ENCODE peak calls at places on chromosome 15, in five cellular contexts. Y, R, P, B and U are unnamed samples.

GRCh38 chr15:43749690-43750345 is 3.6 kb downstream of the PDIA3 start:
- DNase-seq in R (no peak), Y (no peak), B (no peak), P (peak), U (no peak)

GRCh38 chr15:63357061-63357460 is 24.6 kb downstream of the CA12 start:
- DNase-seq in P (no peak), B (no peak), R (no peak), Y (no peak), U (no peak)

GRCh38 chr15:34847598-34847997 is 52.2 kb upstream of the ACTC1 start:
- DNase-seq in Y (no peak), B (no peak), R (no peak), P (no peak), U (peak)

GRCh38 chr15:42144841-42145375 is 11.5 kb downstream of the PLA2G4F start:
- DNase-seq in R (no peak), Y (no peak), P (no peak), B (no peak), U (no peak)

GRCh38 chr15:96474274-96474673 is 143.8 kb downstream of the NR2F2 start:
- DNase-seq in R (peak), Y (no peak), P (no peak), B (no peak), U (no peak)

GRCh38 chr15:25242957-25243799 is 195.6 kb downstream of the UBE3A start:
- DNase-seq in B (no peak), P (no peak), Y (no peak), R (no peak), U (no peak)

GRCh38 chr15:63593705-63594671 is 3.2 kb upstream of the FBXL22 start:
- DNase-seq in P (no peak), B (no peak), R (no peak), Y (no peak), U (no peak)

GRCh38 chr15:100686725-100687488 is 84.5 kb downstream of the ASB7 start:
- DNase-seq in P (no peak), Y (no peak), R (no peak), B (no peak), U (no peak)

GRCh38 chr15:68431792-68432401 is at the start of gene ITGA11:
- DNase-seq in B (no peak), Y (peak), R (peak), P (no peak), U (peak)

GRCh38 chr15:43511012-43511885 is 6.2 kb upstream of the MAP1A start:
- DNase-seq in B (peak), R (peak), Y (peak), P (no peak), U (peak)

GRCh38 chr15:50697109-50697797 is 10.7 kb upstream of the TRPM7 start:
- DNase-seq in R (no peak), B (no peak), Y (no peak), P (no peak), U (no peak)

GRCh38 chr15:95286911-95287769 is 1043.4 kb upstream of the NR2F2 start:
- DNase-seq in B (no peak), P (peak), Y (peak), R (no peak), U (peak)

GRCh38 chr15:60442763-60443162 is 36.2 kb downstream of the ICE2 start:
- DNase-seq in P (no peak), B (no peak), Y (no peak), R (no peak), U (no peak)

GRCh38 chr15:40405501-40406381 is at the start of gene IVD:
- DNase-seq in P (peak), Y (peak), R (peak), B (no peak), U (peak)

GRCh38 chr15:36903922-36904479 is 196.3 kb downstream of the MEIS2 start:
- DNase-seq in B (no peak), R (no peak), P (no peak), Y (no peak), U (no peak)

GRCh38 chr15:22930782-22931484 is 49.2 kb downstream of the CYFIP1 start:
- DNase-seq in R (no peak), Y (no peak), B (no peak), P (no peak), U (no peak)

GRCh38 chr15:68782589-68783161 is 38.0 kb downstream of the ANP32A start:
- DNase-seq in R (no peak), B (no peak), Y (no peak), P (no peak), U (no peak)

GRCh38 chr15:55515991-55516776 is 8.2 kb upstream of the DNAAF4 start:
- DNase-seq in Y (no peak), B (no peak), P (no peak), R (no peak), U (no peak)

GRCh38 chr15:39199076-39199475 is 381.8 kb upstream of the THBS1 start:
- DNase-seq in P (no peak), Y (no peak), B (no peak), R (peak), U (no peak)

GRCh38 chr15:96355561-96356129 is 25.1 kb downstream of the NR2F2 start:
- DNase-seq in B (no peak), R (no peak), P (no peak), Y (no peak), U (no peak)

GRCh38 chr15:100033140-100033857 is 300.1 kb upstream of the LYSMD4 start:
- DNase-seq in Y (no peak), R (no peak), P (no peak), B (no peak), U (no peak)

GRCh38 chr15:101781927-101782326 is 21.4 kb upstream of the OR4F6 start:
- DNase-seq in P (no peak), B (peak), Y (no peak), R (no peak), U (no peak)

GRCh38 chr15:66390670-66391069 is 4.0 kb downstream of the MAP2K1 start:
- DNase-seq in B (peak), R (no peak), P (peak), Y (no peak), U (peak)

GRCh38 chr15:72521682-72522081 is 47.6 kb downstream of the ARIH1 start:
- DNase-seq in P (no peak), B (no peak), R (no peak), Y (no peak), U (no peak)

GRCh38 chr15:60809375-60809774 is 330.4 kb upstream of the ICE2 start:
- DNase-seq in P (no peak), R (no peak), Y (no peak), B (no peak), U (no peak)

GRCh38 chr15:59751552-59752413 is 62.7 kb upstream of the BNIP2 start:
- DNase-seq in Y (no peak), R (no peak), P (no peak), B (no peak), U (no peak)

GRCh38 chr15:99503411-99503810 is 62.4 kb upstream of the MEF2A start:
- DNase-seq in P (no peak), Y (no peak), R (no peak), B (no peak), U (no peak)

GRCh38 chr15:33218071-33218491 is 23.6 kb upstream of the FMN1 start:
- DNase-seq in R (no peak), Y (no peak), B (no peak), P (no peak), U (no peak)

GRCh38 chr15:78057803-78058202 is 19.7 kb downstream of the TBC1D2B start:
- DNase-seq in B (no peak), Y (no peak), P (no peak), R (peak), U (no peak)

GRCh38 chr15:69802432-69802831 is 295.3 kb downstream of the TLE3 start:
- DNase-seq in B (no peak), R (no peak), P (no peak), Y (no peak), U (no peak)

GRCh38 chr15:69805248-69805953 is 292.3 kb downstream of the TLE3 start:
- DNase-seq in B (no peak), P (no peak), R (no peak), Y (no peak), U (peak)

GRCh38 chr15:69806287-69806915 is 291.3 kb downstream of the TLE3 start:
- DNase-seq in Y (no peak), R (no peak), B (no peak), P (no peak), U (no peak)

GRCh38 chr15:69807752-69808151 is 290.0 kb downstream of the TLE3 start:
- DNase-seq in P (no peak), Y (no peak), R (no peak), B (no peak), U (peak)

GRCh38 chr15:69804786-69805185 is 292.9 kb downstream of the TLE3 start:
- DNase-seq in R (no peak), B (no peak), P (no peak), Y (no peak), U (peak)
- TF ChIP-seq POLR2AphosphoS5 in R (no peak), B (no peak), P (no peak), Y (no peak), U (no peak)

DNA sequence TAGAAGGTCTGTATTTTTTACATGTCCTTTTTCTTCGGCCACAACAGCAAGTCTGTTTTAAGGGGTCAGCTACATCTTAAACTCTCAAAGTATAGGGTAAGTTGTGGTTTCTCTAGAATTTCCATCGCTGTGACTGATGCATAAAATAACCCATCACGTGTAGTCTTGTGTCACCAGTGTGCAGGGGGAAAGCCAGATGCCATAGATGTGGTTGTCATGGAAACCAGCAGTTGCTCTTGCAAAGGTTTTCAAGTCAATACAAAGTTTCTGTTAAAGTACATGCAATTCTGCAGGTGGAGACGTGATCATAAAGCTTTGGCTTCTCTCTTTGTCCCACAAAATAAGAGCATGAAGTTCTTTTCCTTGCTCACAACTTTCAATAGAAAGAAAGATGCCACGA is 210.3 kb upstream of the ONECUT1 start:
- DNase-seq in P (no peak), Y (no peak), R (no peak), B (no peak), U (no peak)
- TF ChIP-seq GABPA in P (no peak), Y (no peak), R (no peak), B (no peak), U (no peak)

GRCh38 chr15:82046668-82047492 is 1.1 kb upstream of the MEX3B start:
- DNase-seq in B (peak), P (no peak), Y (peak), R (peak), U (peak)
- TF ChIP-seq POLR2AphosphoS5 in B (no peak), P (no peak), Y (no peak), R (peak), U (peak)

GRCh38 chr15:52652286-52652685 is 26.9 kb downstream of the ATOSA start:
- DNase-seq in B (no peak), Y (no peak), P (no peak), R (no peak), U (no peak)

GRCh38 chr15:52651868-52652267 is 27.3 kb downstream of the ATOSA start:
- DNase-seq in R (peak), P (no peak), B (peak), Y (no peak), U (peak)

GRCh38 chr15:52651114-52651513 is 28.1 kb downstream of the ATOSA start:
- DNase-seq in P (no peak), R (no peak), Y (no peak), B (no peak), U (no peak)

GRCh38 chr15:52653451-52653964 is 25.7 kb downstream of the ATOSA start:
- DNase-seq in R (no peak), B (peak), Y (no peak), P (no peak), U (no peak)

GRCh38 chr15:52652984-52653383 is 26.2 kb downstream of the ATOSA start:
- DNase-seq in B (peak), Y (no peak), P (no peak), R (no peak), U (no peak)
- TF ChIP-seq GABPA in B (no peak), Y (no peak), P (no peak), R (no peak), U (no peak)